ENCODE peak calls at places on chromosomes 5 and 9, in seven cellular contexts. I is ovary, Q is BE2C, B is psoas muscle, H is cardiac muscle cell, N is right lobe of liver, G is right atrium auricular region. Z is an unnamed sample.
A peak's percentile ranks its signal among the peaks of the same experiment; 100 is the strongest.

GRCh38 chr9:127193483-127193882 is 71.0 kb upstream of the ANGPTL2 start:
- DNase-seq in Q (no peak), G (no peak), I (no peak), B (no peak), H (no peak), N (no peak), Z (peak; percentile 14)

GRCh38 chr9:114055061-114055460 is 23.0 kb downstream of the AMBP start:
- DNase-seq in I (peak; percentile 19), Q (no peak), B (no peak), H (no peak), N (no peak), G (peak; percentile 50), Z (no peak)

GRCh38 chr5:147509041-147509709 is 693 bp downstream of the DPYSL3 start:
- DNase-seq in H (no peak), G (peak; percentile 66), I (peak; percentile 61), B (peak; percentile 35), N (peak; percentile 26), Q (peak; percentile 47), Z (no peak)

GRCh38 chr5:149002053-149002452 is 60.8 kb downstream of the SH3TC2 start:
- DNase-seq in B (peak; percentile 22), N (no peak), I (no peak), Q (no peak), G (no peak), H (peak; percentile 94), Z (no peak)

GRCh38 chr5:65873181-65873580 is 53.2 kb upstream of the ERBIN start:
- DNase-seq in H (no peak), N (no peak), Q (no peak), G (no peak), B (no peak), I (no peak), Z (no peak)

GRCh38 chr9:26219961-26220360 is 541.7 kb upstream of the TUSC1 start:
- DNase-seq in B (no peak), N (no peak), Q (peak; percentile 34), I (no peak), H (no peak), G (no peak), Z (no peak)

GRCh38 chr9:135380321-135380960 is 99.1 kb upstream of the PPP1R26 start:
- DNase-seq in I (no peak), G (no peak), H (no peak), N (no peak), Q (no peak), B (no peak), Z (no peak)

GRCh38 chr9:130043654-130044623 is 950 bp upstream of the FNBP1 start:
- DNase-seq in I (peak; percentile 78), G (peak; percentile 83), Q (peak; percentile 18), H (peak; percentile 15), N (peak; percentile 61), B (peak; percentile 64), Z (no peak)

GRCh38 chr5:122258840-122259239 is 53.2 kb upstream of the SNCAIP start:
- DNase-seq in G (no peak), B (no peak), H (no peak), N (no peak), I (no peak), Q (no peak), Z (no peak)

GRCh38 chr9:121454972-121455371 is 44.7 kb downstream of the GGTA1 start:
- DNase-seq in Q (no peak), I (no peak), B (no peak), G (no peak), H (no peak), N (no peak), Z (no peak)

GRCh38 chr5:89301572-89302025 is 418.6 kb upstream of the MEF2C start:
- DNase-seq in Q (no peak), H (no peak), G (no peak), B (no peak), N (no peak), I (no peak), Z (no peak)

GRCh38 chr9:113298924-113299770 is 4.0 kb downstream of the RNF183 start:
- DNase-seq in B (no peak), I (no peak), H (no peak), N (no peak), G (no peak), Q (no peak), Z (no peak)

GRCh38 chr5:36217591-36217990 is 24.1 kb downstream of the NADK2 start:
- DNase-seq in Q (no peak), B (no peak), I (no peak), G (no peak), H (no peak), N (no peak), Z (no peak)

GRCh38 chr9:130693101-130693425 is 517 bp upstream of the EXOSC2 start:
- DNase-seq in N (no peak), B (no peak), G (no peak), Q (no peak), I (no peak), H (no peak), Z (no peak)

GRCh38 chr9:35659340-35659739 is 1.2 kb downstream of the CCDC107 start:
- DNase-seq in N (no peak), H (no peak), I (no peak), G (no peak), B (no peak), Q (no peak), Z (no peak)

GRCh38 chr5:96885518-96886338 is 9.4 kb downstream of the ERAP2 start:
- DNase-seq in G (no peak), Q (no peak), N (no peak), H (no peak), I (no peak), B (no peak), Z (no peak)

GRCh38 chr5:159547466-159548195 is 217.3 kb upstream of the IL12B start:
- DNase-seq in H (no peak), G (no peak), I (no peak), N (no peak), Q (peak; percentile 18), B (no peak), Z (no peak)

GRCh38 chr5:151781201-151781600 is 9.4 kb downstream of the G3BP1 start:
- DNase-seq in I (no peak), N (no peak), Q (no peak), G (no peak), B (no peak), H (no peak), Z (no peak)

GRCh38 chr5:107668933-107669542 is 1.7 kb downstream of the EFNA5 start:
- DNase-seq in B (peak; percentile 12), N (peak; percentile 23), I (no peak), Q (peak; percentile 32), H (peak; percentile 14), G (no peak), Z (no peak)

GRCh38 chr9:110782701-110783100 is 114.1 kb downstream of the MUSK start:
- DNase-seq in Q (peak; percentile 13), N (no peak), H (no peak), B (no peak), I (no peak), G (no peak), Z (no peak)

GRCh38 chr9:110160685-110161084 is 47.3 kb downstream of the C9orf152 start:
- DNase-seq in G (no peak), I (no peak), B (no peak), Q (no peak), N (no peak), H (no peak), Z (no peak)

GRCh38 chr9:93123561-93124283 is 10.3 kb downstream of the NINJ1 start:
- DNase-seq in Q (peak; percentile 3), N (no peak), B (no peak), I (peak; percentile 40), G (no peak), H (no peak), Z (peak; percentile 37)

GRCh38 chr5:39192449-39193160 is 26.8 kb downstream of the FYB1 start:
- DNase-seq in H (no peak), G (no peak), Q (no peak), N (no peak), I (no peak), B (no peak), Z (no peak)

GRCh38 chr5:39187873-39188731 is 31.3 kb downstream of the FYB1 start:
- DNase-seq in G (no peak), H (no peak), N (no peak), Q (no peak), I (no peak), B (no peak), Z (no peak)

GRCh38 chr5:39191216-39191615 is 28.1 kb downstream of the FYB1 start:
- DNase-seq in H (no peak), G (no peak), N (no peak), B (no peak), I (no peak), Q (no peak), Z (no peak)

GRCh38 chr5:39189297-39189955 is 29.9 kb downstream of the FYB1 start:
- DNase-seq in H (no peak), B (no peak), G (no peak), N (no peak), I (no peak), Q (no peak), Z (no peak)

GRCh38 chr5:39190311-39191102 is 28.9 kb downstream of the FYB1 start:
- DNase-seq in N (no peak), G (no peak), B (no peak), Q (no peak), H (no peak), I (no peak), Z (no peak)
- H3K4me1 ChIP-seq in N (no peaks in the 10 kb centered on the region), G (no peaks in the 10 kb centered on the region), B (peaks cover 6% of the 10 kb centered on the region), Q (no peaks in the 10 kb centered on the region), H (no peaks in the 10 kb centered on the region), I (no peaks in the 10 kb centered on the region), Z (peaks cover 20% of the 10 kb centered on the region)

DNA sequence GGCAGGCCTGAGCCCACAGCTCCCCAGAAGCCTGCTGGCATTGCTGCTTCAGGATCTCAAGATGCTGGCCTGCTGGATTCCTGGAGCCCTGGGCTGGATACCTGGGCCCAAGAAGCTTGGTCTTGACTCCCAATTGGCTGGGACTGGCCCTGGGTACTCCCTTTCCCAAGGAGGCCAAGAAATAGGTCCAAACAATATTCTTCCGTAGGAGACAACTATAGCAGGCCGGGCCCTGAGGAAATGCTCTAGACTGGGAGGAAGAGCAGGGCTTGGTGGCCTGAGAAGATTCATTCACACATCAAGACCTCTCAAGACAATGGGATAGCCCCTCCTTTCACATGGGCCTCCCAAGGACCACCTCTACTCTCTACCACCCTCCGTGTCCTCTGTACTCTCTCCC is 7.9 kb downstream of the CSF2 start:
- DNase-seq in I (no peak), H (no peak), B (no peak), Q (no peak), N (no peak), G (no peak), Z (peak; percentile 7)
- TF ChIP-seq CTCF in I (no peak), H (no peak), B (no peak), Q (no peak), N (no peak), G (no peak), Z (no peak)

DNA sequence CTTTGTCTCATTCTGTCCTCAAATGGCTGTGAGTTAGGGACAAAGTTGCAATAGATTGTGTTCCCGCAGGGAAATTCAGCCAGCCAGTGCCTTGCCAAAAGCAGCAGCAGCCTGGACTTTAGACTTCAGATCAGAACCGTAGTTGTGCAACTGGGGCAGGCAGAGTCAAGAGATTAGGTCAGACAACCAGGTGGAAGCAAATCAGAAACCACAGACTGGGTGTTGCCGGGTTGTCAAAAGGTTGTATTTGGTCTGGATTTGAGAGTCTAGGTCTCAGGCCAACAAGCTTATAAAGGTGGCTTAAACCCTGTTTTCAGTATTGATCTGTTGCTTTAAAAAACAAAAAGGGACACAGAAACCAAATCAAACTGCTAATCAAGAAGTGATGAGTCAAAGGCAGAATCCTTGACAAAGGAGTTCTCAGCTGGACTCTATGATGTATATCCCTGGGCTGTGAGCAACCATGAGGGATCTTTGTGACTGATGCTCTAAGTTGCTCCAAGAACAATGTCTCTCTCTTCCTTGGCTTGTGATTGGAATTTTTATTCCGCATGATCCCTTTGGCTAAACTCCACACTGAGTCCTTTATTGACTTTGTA is 21.0 kb downstream of the RFK start:
- DNase-seq in Q (no peak), G (peak; percentile 79), I (no peak), N (peak; percentile 77), B (peak; percentile 61), H (no peak), Z (no peak)
- H3K4me1 ChIP-seq in Q (peaks cover 23% of the 10 kb centered on the region), G (peaks cover 27% of the 10 kb centered on the region), I (peaks cover 21% of the 10 kb centered on the region), N (peaks cover 42% of the 10 kb centered on the region), B (no peaks in the 10 kb centered on the region), H (peaks cover 35% of the 10 kb centered on the region), Z (peaks cover 37% of the 10 kb centered on the region)

GRCh38 chr5:188488-189481 is 2.5 kb upstream of the LRRC14B start:
- DNase-seq in N (peak; percentile 88), I (peak; percentile 94), H (peak; percentile 93), Q (peak; percentile 90), B (peak; percentile 92), G (peak; percentile 88), Z (peak; percentile 91)
- TF ChIP-seq CTCF in N (peak; percentile 90), I (peak; percentile 88), H (peak; percentile 95), Q (peak; percentile 93), B (peak; percentile 94), G (peak; percentile 90), Z (peak; percentile 98)

Z was measured in lower lobe of right lung.